ENCODE peak calls at places on chromosomes 4 and X, in four cellular contexts. D, L, X and W are unnamed samples.

GRCh38 chr4:6727081-6727942 is 11.3 kb downstream of the BLOC1S4 start:
- DNase-seq in X (no peak), D (peak; percentile 61), L (peak; percentile 57), W (no peak)

GRCh38 chr4:169791527-169792156 is 33.9 kb upstream of the HPF1 start:
- DNase-seq in X (peak; percentile 3), D (peak; percentile 91), L (peak; percentile 75), W (peak; percentile 85)

GRCh38 chrX:37677765-37678164 is 7.8 kb upstream of the XK start:
- DNase-seq in D (no peak), L (no peak), X (no peak), W (no peak)

GRCh38 chr4:165361804-165362203 is 17.0 kb upstream of the CPE start:
- DNase-seq in X (no peak), L (no peak), D (no peak), W (no peak)

GRCh38 chr4:68162196-68162595 is 32.5 kb upstream of the TMPRSS11F start:
- DNase-seq in L (no peak), D (no peak), X (no peak), W (no peak)

GRCh38 chr4:6355052-6355451 is 85.4 kb downstream of the WFS1 start:
- DNase-seq in X (no peak), L (no peak), D (no peak), W (no peak)

GRCh38 chr4:105389167-105389566 is 84.7 kb downstream of the PPA2 start:
- DNase-seq in L (no peak), X (no peak), D (no peak), W (no peak)

GRCh38 chrX:131308980-131309379 is 19.9 kb upstream of the IGSF1 start:
- DNase-seq in D (no peak), X (no peak), L (no peak), W (no peak)

GRCh38 chr4:157818946-157819692 is 353.7 kb downstream of the GASK1B start:
- DNase-seq in D (no peak), L (no peak), X (no peak), W (no peak)

GRCh38 chr4:40202474-40202873 is 5.6 kb downstream of the RHOH start:
- DNase-seq in X (no peak), L (no peak), D (no peak), W (no peak)

GRCh38 chrX:21885568-21885967 is 29.8 kb downstream of the YY2 start:
- DNase-seq in D (no peak), X (no peak), L (no peak), W (peak; percentile 91)

GRCh38 chrX:41779058-41779564 is 55.1 kb downstream of the GPR82 start:
- DNase-seq in D (no peak), X (peak; percentile 32), L (no peak), W (peak; percentile 13)